ENCODE peak calls at places on chromosome 3, in six cellular contexts. W is PC-9, V is AG09309, L is astrocyte of the cerebellum, B is cardiac fibroblast, D is GM12865. S is an unnamed sample.

GRCh38 chr3:59326246-59327024 is 276.6 kb upstream of the CFAP20DC start:
- DNase-seq in W (no peak), V (no peak), L (no peak), B (peak), D (no peak), S (no peak)

GRCh38 chr3:195245531-195245951 is 25.4 kb downstream of the XXYLT1 start:
- DNase-seq in W (no peak), V (no peak), L (no peak), B (no peak), D (no peak), S (no peak)

GRCh38 chr3:123341871-123342630 is 106.8 kb downstream of the ADCY5 start:
- DNase-seq in W (no peak), V (no peak), L (no peak), B (no peak), D (no peak), S (no peak)

GRCh38 chr3:9141903-9142302 is 107.5 kb downstream of the SRGAP3 start:
- DNase-seq in W (peak), V (no peak), L (no peak), B (no peak), D (no peak), S (no peak)

GRCh38 chr3:100401674-100402036 is 316 bp downstream of the LNP1 start:
- DNase-seq in W (no peak), V (no peak), L (no peak), B (peak), D (peak), S (no peak)

GRCh38 chr3:34024447-34025240 is 226.2 kb downstream of the PDCD6IP start:
- DNase-seq in W (no peak), V (no peak), L (no peak), B (peak), D (no peak), S (no peak)

GRCh38 chr3:126912491-126913195 is 70.3 kb upstream of the PLXNA1 start:
- DNase-seq in W (no peak), V (no peak), L (no peak), B (no peak), D (no peak), S (no peak)

GRCh38 chr3:194756460-194757355 is 71.0 kb downstream of the FAM43A start:
- DNase-seq in W (no peak), V (no peak), L (no peak), B (no peak), D (no peak), S (no peak)

GRCh38 chr3:78112266-78112665 is 1072.4 kb downstream of the ROBO2 start:
- DNase-seq in W (no peak), V (no peak), L (no peak), B (no peak), D (no peak), S (no peak)

GRCh38 chr3:172367205-172368105 is 80.8 kb downstream of the GHSR start:
- DNase-seq in W (no peak), V (no peak), L (peak), B (peak), D (no peak), S (no peak)

GRCh38 chr3:151096697-151097096 is 11.2 kb downstream of the MED12L start:
- DNase-seq in W (no peak), V (no peak), L (no peak), B (no peak), D (no peak), S (no peak)

GRCh38 chr3:123412811-123413588 is 35.9 kb downstream of the ADCY5 start:
- DNase-seq in W (no peak), V (no peak), L (no peak), B (no peak), D (no peak), S (no peak)

GRCh38 chr3:42308651-42309050 is 42.7 kb upstream of the CCK start:
- DNase-seq in W (no peak), V (no peak), L (no peak), B (no peak), D (no peak), S (no peak)

GRCh38 chr3:179234244-179234643 is 16.7 kb downstream of the KCNMB3 start:
- DNase-seq in W (no peak), V (no peak), L (no peak), B (no peak), D (no peak), S (no peak)

GRCh38 chr3:31462050-31462569 is 70.6 kb upstream of the STT3B start:
- DNase-seq in W (no peak), V (no peak), L (no peak), B (peak), D (peak), S (no peak)

GRCh38 chr3:15768421-15769255 is 29.1 kb downstream of the ANKRD28 start:
- DNase-seq in W (no peak), V (peak), L (peak), B (peak), D (peak), S (peak)

GRCh38 chr3:37117548-37117947 is 56.8 kb downstream of the LRRFIP2 start:
- DNase-seq in W (no peak), V (no peak), L (no peak), B (no peak), D (no peak), S (no peak)

GRCh38 chr3:41482134-41482533 is 282.8 kb downstream of the CTNNB1 start:
- DNase-seq in W (no peak), V (no peak), L (no peak), B (no peak), D (no peak), S (no peak)

GRCh38 chr3:67419779-67420178 is 234.6 kb downstream of the SUCLG2 start:
- DNase-seq in W (no peak), V (no peak), L (no peak), B (no peak), D (no peak), S (no peak)

GRCh38 chr3:164526250-164526649 is 552.0 kb downstream of the SI start:
- DNase-seq in W (no peak), V (no peak), L (no peak), B (no peak), D (no peak), S (no peak)

GRCh38 chr3:56467108-56467507 is 1.2 kb downstream of the ERC2 start:
- DNase-seq in W (peak), V (no peak), L (peak), B (peak), D (peak), S (no peak)

GRCh38 chr3:56471771-56472170 is 3.5 kb upstream of the ERC2 start:
- DNase-seq in W (no peak), V (no peak), L (no peak), B (no peak), D (no peak), S (no peak)

GRCh38 chr3:56467801-56468183 is 475 bp downstream of the ERC2 start:
- DNase-seq in W (no peak), V (no peak), L (no peak), B (no peak), D (no peak), S (no peak)

GRCh38 chr3:56469141-56469540 is 874 bp upstream of the ERC2 start:
- DNase-seq in W (no peak), V (no peak), L (no peak), B (no peak), D (no peak), S (no peak)

DNA sequence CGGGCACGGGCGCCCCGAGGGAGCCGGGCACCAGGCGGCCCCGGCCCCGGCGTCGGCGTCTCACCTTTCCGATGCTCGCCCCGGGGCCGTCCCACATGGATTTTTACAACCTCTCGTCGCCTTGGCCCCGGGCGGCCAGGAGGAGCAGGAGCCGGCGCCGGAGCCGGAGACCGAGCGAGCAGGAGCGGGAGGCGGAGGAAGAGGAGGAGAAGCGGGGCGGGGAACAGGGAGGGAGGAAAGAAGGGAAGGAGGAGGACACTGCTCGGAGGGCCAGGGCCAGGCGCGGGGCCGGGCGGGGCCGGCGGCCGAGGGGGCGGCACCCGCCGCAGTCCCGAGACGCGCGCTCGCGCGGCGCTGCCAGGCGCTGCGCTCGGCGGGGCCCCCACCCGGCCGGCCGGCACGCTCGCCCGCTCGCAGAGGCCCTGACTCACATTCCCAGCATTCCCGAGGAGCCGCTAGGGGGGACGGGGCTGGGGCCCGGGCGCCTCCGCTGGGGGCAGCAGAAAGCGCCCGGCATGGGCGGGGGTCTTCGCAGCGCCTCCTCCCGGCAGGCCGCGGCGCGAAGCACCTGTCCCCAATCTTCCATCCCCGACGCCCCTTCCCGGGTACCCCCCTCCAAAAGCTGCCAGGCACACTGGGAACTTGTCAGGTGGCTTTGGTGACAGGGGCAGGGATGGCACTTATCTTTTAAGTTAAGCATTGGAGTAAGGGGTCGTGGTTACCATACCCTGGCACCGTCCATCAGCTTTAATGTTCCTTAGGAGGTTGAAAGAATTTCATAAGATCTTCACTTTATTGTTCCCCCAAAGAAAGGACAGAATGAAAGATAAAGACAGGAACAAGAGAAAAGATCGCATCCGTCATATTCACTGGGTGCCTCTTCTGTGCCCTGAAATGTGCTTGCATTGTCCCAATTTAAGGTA is at the start of gene ERC2:
- DNase-seq in W (no peak), V (no peak), L (no peak), B (peak), D (no peak), S (no peak)
- TF ChIP-seq CTCF in W (no peak), V (no peak), L (peak), B (no peak), D (no peak), S (no peak)

GRCh38 chr3:11721114-11721440 is 77.4 kb upstream of the VGLL4 start:
- DNase-seq in W (no peak), V (no peak), L (no peak), B (no peak), D (no peak), S (no peak)
- H3K4me3 ChIP-seq in W (peak), V (no peak), L (no peak), B (no peak), D (peak), S (no peak)

GRCh38 chr3:185460719-185461350 is 38.0 kb downstream of the TMEM41A start:
- DNase-seq in W (no peak), V (no peak), L (peak), B (peak), D (peak), S (no peak)
- TF ChIP-seq CTCF in W (peak), V (peak), L (peak), B (no peak), D (no peak), S (peak)

GRCh38 chr3:106367496-106367895 is 498.7 kb upstream of the CBLB start:
- DNase-seq in W (no peak), V (no peak), L (no peak), B (peak), D (no peak), S (no peak)

GRCh38 chr3:106359692-106360091 is 490.9 kb upstream of the CBLB start:
- DNase-seq in W (no peak), V (no peak), L (no peak), B (no peak), D (no peak), S (no peak)

GRCh38 chr3:106365061-106365691 is 496.4 kb upstream of the CBLB start:
- DNase-seq in W (no peak), V (no peak), L (no peak), B (no peak), D (no peak), S (no peak)
- H3K4me3 ChIP-seq in W (no peak), V (no peak), L (no peak), B (no peak), D (no peak), S (no peak)

GRCh38 chr3:197527569-197527968 is 28.2 kb downstream of the BDH1 start:
- DNase-seq in W (no peak), V (no peak), L (no peak), B (no peak), D (no peak), S (no peak)

GRCh38 chr3:197524128-197524527 is 31.6 kb downstream of the BDH1 start:
- DNase-seq in W (no peak), V (no peak), L (no peak), B (no peak), D (no peak), S (no peak)

GRCh38 chr3:197523551-197523950 is 32.2 kb downstream of the BDH1 start:
- DNase-seq in W (no peak), V (no peak), L (no peak), B (no peak), D (no peak), S (no peak)

GRCh38 chr3:197528190-197528589 is 27.6 kb downstream of the BDH1 start:
- DNase-seq in W (no peak), V (no peak), L (no peak), B (no peak), D (no peak), S (no peak)

GRCh38 chr3:197525706-197526105 is 30.1 kb downstream of the BDH1 start:
- DNase-seq in W (no peak), V (no peak), L (no peak), B (peak), D (no peak), S (no peak)
- TF ChIP-seq CTCF in W (peak), V (peak), L (peak), B (peak), D (no peak), S (peak)

DNA sequence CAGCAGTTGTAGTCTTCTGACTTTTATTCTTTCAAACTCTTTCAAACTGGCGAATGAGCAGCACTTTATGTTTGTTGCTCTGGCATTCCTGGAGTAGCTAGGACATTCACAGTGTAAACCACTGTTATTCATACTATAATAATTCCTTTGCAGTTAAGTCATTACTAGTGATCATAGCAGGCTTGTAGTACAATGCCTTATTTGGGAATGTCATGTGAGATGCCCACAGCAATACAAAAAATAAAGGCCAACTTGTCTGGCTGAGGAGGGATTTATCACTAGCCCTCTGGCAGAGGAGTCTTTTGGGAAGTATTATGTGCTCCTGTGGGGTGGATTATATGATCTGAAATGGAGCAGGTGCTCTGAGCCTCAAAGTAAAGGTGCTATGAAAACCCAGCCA is 197.2 kb downstream of the VGLL3 start:
- DNase-seq in W (peak), V (peak), L (peak), B (peak), D (no peak), S (peak)
- H3K4me3 ChIP-seq in W (no peak), V (no peak), L (no peak), B (no peak), D (no peak), S (no peak)

DNA sequence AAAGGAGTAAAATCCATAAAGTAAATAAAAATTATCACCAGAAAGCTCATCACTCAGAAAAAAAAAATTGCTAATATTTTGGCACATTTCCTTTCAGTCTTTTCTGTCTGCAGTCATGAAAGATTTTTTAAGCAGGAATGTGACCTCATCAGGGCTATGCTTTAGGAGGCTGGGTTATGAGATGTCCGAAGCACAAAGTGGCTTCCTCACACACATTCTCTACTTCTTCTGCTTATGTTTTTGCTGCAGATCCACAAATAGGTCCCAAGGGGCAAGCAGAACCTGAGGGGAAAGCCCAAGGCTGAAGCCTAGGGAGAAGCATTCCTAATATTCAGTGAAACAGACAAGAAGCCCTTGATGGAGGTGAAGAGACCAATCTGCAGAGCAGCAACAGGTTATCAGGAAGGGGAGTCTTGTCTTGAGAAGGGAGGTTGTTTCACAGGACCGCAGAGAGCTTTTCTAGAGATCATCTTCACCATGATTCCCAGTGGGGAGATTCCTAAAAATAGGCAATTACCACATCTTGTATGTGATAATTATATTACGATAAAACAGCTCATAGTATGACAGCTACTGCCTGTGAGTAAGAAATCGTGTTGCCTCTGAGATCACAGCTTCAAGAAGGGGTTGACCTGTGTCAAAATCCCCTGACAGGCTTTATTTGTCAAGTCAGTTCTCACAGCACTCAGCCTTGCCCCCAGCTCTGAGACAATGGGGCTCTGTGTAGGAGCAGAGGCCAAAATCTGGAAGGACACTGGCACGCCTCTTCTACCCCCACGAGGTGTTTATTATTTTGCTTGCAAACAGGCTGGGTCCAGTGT is 60.5 kb downstream of the IGF2BP2 start:
- DNase-seq in W (no peak), V (no peak), L (no peak), B (peak), D (peak), S (no peak)
- TF ChIP-seq CTCF in W (no peak), V (no peak), L (no peak), B (no peak), D (no peak), S (no peak)

GRCh38 chr3:141485578-141486415 is 1.0 kb upstream of the RASA2 start:
- DNase-seq in W (peak), V (peak), L (no peak), B (peak), D (no peak), S (no peak)
- H3K4me3 ChIP-seq in W (peak), V (peak), L (peak), B (peak), D (no peak), S (peak)

GRCh38 chr3:187066228-187066995 is 72.9 kb downstream of the RPL39L start:
- DNase-seq in W (peak), V (no peak), L (no peak), B (peak), D (peak), S (no peak)
- TF ChIP-seq CTCF in W (peak), V (peak), L (peak), B (peak), D (peak), S (peak)

GRCh38 chr3:49725906-49726681 is 2.3 kb upstream of the GMPPB start:
- DNase-seq in W (no peak), V (no peak), L (no peak), B (no peak), D (no peak), S (no peak)

GRCh38 chr3:49722896-49723295 is 855 bp downstream of the GMPPB start:
- DNase-seq in W (no peak), V (no peak), L (no peak), B (no peak), D (no peak), S (no peak)

GRCh38 chr3:49723631-49724551 is at the start of gene GMPPB:
- DNase-seq in W (peak), V (peak), L (peak), B (peak), D (peak), S (peak)

GRCh38 chr3:49723301-49723630 is 485 bp downstream of the GMPPB start:
- DNase-seq in W (peak), V (no peak), L (no peak), B (peak), D (peak), S (no peak)

DNA sequence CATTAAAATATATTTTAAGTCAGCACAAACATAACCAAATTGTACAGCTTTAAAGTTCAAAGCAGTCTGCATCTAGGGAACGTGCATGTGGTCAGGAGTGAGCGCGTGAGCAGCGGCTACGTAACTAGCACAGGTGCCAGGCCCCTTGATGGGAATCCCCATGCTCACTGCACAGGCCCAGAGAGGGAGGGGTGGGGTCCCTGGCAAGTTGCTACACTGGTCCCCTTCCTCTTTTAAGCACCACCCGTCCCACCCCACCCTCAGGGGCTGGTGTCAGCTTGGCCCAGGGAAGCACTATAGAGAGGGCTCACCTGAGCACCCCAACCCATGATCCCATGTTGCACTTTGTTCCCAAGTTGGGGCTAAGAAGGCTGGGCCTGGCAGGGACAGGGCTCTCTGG is 835 bp upstream of the GMPPB start:
- DNase-seq in W (no peak), V (no peak), L (no peak), B (no peak), D (peak), S (no peak)
- H3K4me3 ChIP-seq in W (peak), V (peak), L (peak), B (no peak), D (peak), S (peak)

S was measured in AG04450.